ENCODE peak calls at places on chromosomes 11 and 22, in nine cellular contexts. O, K, G, I, P, H, Q, L and Z are unnamed samples.

GRCh38 chr11:2789331-2789730 is 89.5 kb upstream of the KCNQ1OT1 start:
- DNase-seq in H (no peak), Q (no peak), I (no peak), L (no peak), P (no peak), K (no peak), O (no peak), G (no peak), Z (no peak)

GRCh38 chr22:46309526-46310085 is 12.9 kb downstream of the GTSE1 start:
- DNase-seq in I (no peak), Q (no peak), L (no peak), K (no peak), G (no peak), O (no peak), H (no peak), P (no peak), Z (no peak)

GRCh38 chr11:26993965-26994446 is at the start of gene FIBIN:
- DNase-seq in K (peak; percentile 63), G (peak; percentile 75), H (peak; percentile 76), L (peak; percentile 24), I (no peak), Q (no peak), P (no peak), O (peak; percentile 17), Z (no peak)

GRCh38 chr22:23828800-23829680 is 9.8 kb downstream of the DERL3 start:
- DNase-seq in H (no peak), L (no peak), Q (no peak), G (no peak), P (no peak), I (no peak), O (no peak), K (no peak), Z (peak; percentile 26)

GRCh38 chr11:127345819-127346459 is 345.4 kb upstream of the KIRREL3 start:
- DNase-seq in H (peak; percentile 10), G (peak; percentile 35), Q (peak; percentile 4), O (peak; percentile 7), L (peak; percentile 26), I (peak; percentile 3), P (no peak), K (peak; percentile 25), Z (no peak)

GRCh38 chr11:119783466-119784400 is 54.7 kb upstream of the NECTIN1 start:
- DNase-seq in I (no peak), L (no peak), K (no peak), G (peak; percentile 24), H (peak; percentile 70), Q (no peak), P (no peak), O (no peak), Z (no peak)

GRCh38 chr22:48825802-48826520 is 1001.7 kb downstream of the BRD1 start:
- DNase-seq in O (no peak), H (no peak), K (no peak), I (no peak), G (no peak), P (no peak), Q (no peak), L (no peak), Z (no peak)

GRCh38 chr11:38315151-38315550 is 1717.1 kb upstream of the RAG2 start:
- DNase-seq in Q (no peak), L (no peak), P (no peak), G (no peak), K (no peak), I (no peak), O (no peak), H (peak; percentile 20), Z (no peak)

GRCh38 chr22:36065775-36066544 is 37.3 kb upstream of the RBFOX2 start:
- DNase-seq in Q (peak; percentile 87), P (peak; percentile 30), K (peak; percentile 95), O (peak; percentile 97), G (peak; percentile 96), I (peak; percentile 76), L (peak; percentile 91), H (peak; percentile 91), Z (no peak)

GRCh38 chr11:469684-470667 is 19.9 kb downstream of the PTDSS2 start:
- DNase-seq in I (no peak), O (no peak), Q (no peak), L (peak; percentile 61), K (peak; percentile 68), P (no peak), H (peak; percentile 47), G (peak; percentile 82), Z (no peak)